ENCODE peak calls at places on chromosomes 4 and X, in four cellular contexts. A is fibroblast of the aortic adventitia, F is germinal center, S is NCI-H1092. C is an unnamed sample.

GRCh38 chr4:139142980-139143379 is 34.0 kb downstream of the ELF2 start:
- DNase-seq in F (no peak), S (no peak), A (no peak), C (no peak)

GRCh38 chrX:120457766-120458180 is 11.3 kb downstream of the LAMP2 start:
- DNase-seq in F (peak; percentile 8), S (no peak), A (peak; percentile 88), C (no peak)

GRCh38 chr4:186104114-186104894 is at the start of gene FAM149A:
- DNase-seq in A (no peak), F (peak; percentile 78), S (peak; percentile 10), C (peak; percentile 87)

GRCh38 chr4:39719804-39720580 is 22.1 kb downstream of the UBE2K start:
- DNase-seq in S (no peak), A (no peak), F (no peak), C (no peak)

GRCh38 chrX:107154787-107155620 is 36.4 kb upstream of the RBM41 start:
- DNase-seq in F (no peak), S (no peak), A (peak; percentile 2), C (no peak)

GRCh38 chrX:22742174-22742573 is 257.6 kb upstream of the DDX53 start:
- DNase-seq in S (no peak), F (no peak), A (peak; percentile 93), C (no peak)

GRCh38 chr4:183107891-183108459 is 8.9 kb downstream of the WWC2 start:
- DNase-seq in A (no peak), S (no peak), F (no peak), C (no peak)

GRCh38 chrX:113962338-113962737 is 621.5 kb upstream of the HTR2C start:
- DNase-seq in A (no peak), S (no peak), F (peak; percentile 1), C (no peak)

GRCh38 chr4:23041501-23041900 is 348.8 kb downstream of the GBA3 start:
- DNase-seq in F (no peak), S (no peak), A (no peak), C (no peak)

GRCh38 chrX:95056901-95057300 is 1382.9 kb downstream of the FAM133A start:
- DNase-seq in S (no peak), F (no peak), A (peak; percentile 51), C (no peak)

GRCh38 chr4:102868153-102868781 is 525 bp upstream of the CISD2 start:
- DNase-seq in F (no peak), S (peak; percentile 41), A (no peak), C (no peak)

GRCh38 chr4:55312491-55313101 is 33.4 kb upstream of the SRD5A3 start:
- DNase-seq in S (no peak), F (no peak), A (peak; percentile 72), C (peak; percentile 18)

GRCh38 chr4:181821039-181822004 is 421.9 kb upstream of the TENM3 start:
- DNase-seq in S (peak; percentile 41), A (peak; percentile 40), F (no peak), C (no peak)

GRCh38 chr4:185600801-185601200 is 65.5 kb upstream of the PDLIM3 start:
- DNase-seq in F (no peak), S (no peak), A (peak; percentile 35), C (no peak)

GRCh38 chr4:105613326-105613725 is 60.9 kb downstream of the ARHGEF38 start:
- DNase-seq in A (no peak), S (peak; percentile 58), F (no peak), C (no peak)

GRCh38 chrX:16778545-16778944 is 7.7 kb upstream of the TXLNG start:
- DNase-seq in F (no peak), S (no peak), A (peak; percentile 30), C (no peak)

GRCh38 chr4:48296330-48296729 is 26.7 kb upstream of the TEC start:
- DNase-seq in S (no peak), A (no peak), F (no peak), C (no peak)

C was measured in Peyer's patch.